ENCODE peak calls at places on chromosomes 12 and 14, in ten cellular contexts. One of them, this sample, is unnamed.

GRCh38 chr12:124856132-124856841 is 7.4 kb downstream of the SCARB1 start:
- DNase-seq in left ventricle myocardium inferior: no peak
- DNase-seq in cardiac muscle cell: no peak
- DNase-seq in small intestine: no peak
- DNase-seq in lung: no peak
- DNase-seq in hepatocyte: no peak
- DNase-seq in psoas muscle: peak; percentile 68
- DNase-seq in breast epithelium: no peak
- DNase-seq in endothelial cell of umbilical vein: peak; percentile 25
- DNase-seq in PC-9: no peak
- DNase-seq in this sample: no peak

GRCh38 chr12:102465762-102466560 is 14.4 kb downstream of the IGF1 start:
- DNase-seq in left ventricle myocardium inferior: no peak
- DNase-seq in cardiac muscle cell: no peak
- DNase-seq in small intestine: no peak
- DNase-seq in lung: no peak
- DNase-seq in hepatocyte: no peak
- DNase-seq in psoas muscle: no peak
- DNase-seq in breast epithelium: no peak
- DNase-seq in endothelial cell of umbilical vein: no peak
- DNase-seq in PC-9: no peak
- DNase-seq in this sample: no peak

GRCh38 chr12:62516932-62517331 is 50.3 kb downstream of the MON2 start:
- DNase-seq in left ventricle myocardium inferior: no peak
- DNase-seq in cardiac muscle cell: no peak
- DNase-seq in small intestine: no peak
- DNase-seq in lung: no peak
- DNase-seq in hepatocyte: no peak
- DNase-seq in psoas muscle: no peak
- DNase-seq in breast epithelium: no peak
- DNase-seq in endothelial cell of umbilical vein: no peak
- DNase-seq in PC-9: no peak
- DNase-seq in this sample: no peak

GRCh38 chr12:40986031-40986430 is 202.1 kb upstream of the PDZRN4 start:
- DNase-seq in left ventricle myocardium inferior: no peak
- DNase-seq in cardiac muscle cell: no peak
- DNase-seq in small intestine: no peak
- DNase-seq in lung: no peak
- DNase-seq in hepatocyte: no peak
- DNase-seq in psoas muscle: no peak
- DNase-seq in breast epithelium: no peak
- DNase-seq in endothelial cell of umbilical vein: no peak
- DNase-seq in PC-9: no peak
- DNase-seq in this sample: no peak

GRCh38 chr12:89733579-89734201 is 25.1 kb upstream of the ATP2B1 start:
- DNase-seq in left ventricle myocardium inferior: no peak
- DNase-seq in cardiac muscle cell: peak; percentile 91
- DNase-seq in small intestine: no peak
- DNase-seq in lung: no peak
- DNase-seq in hepatocyte: peak; percentile 14
- DNase-seq in psoas muscle: no peak
- DNase-seq in breast epithelium: no peak
- DNase-seq in endothelial cell of umbilical vein: no peak
- DNase-seq in PC-9: peak; percentile 77
- DNase-seq in this sample: no peak

GRCh38 chr14:31897581-31898186 is 179.4 kb upstream of the ARHGAP5 start:
- DNase-seq in left ventricle myocardium inferior: no peak
- DNase-seq in cardiac muscle cell: peak; percentile 66
- DNase-seq in small intestine: no peak
- DNase-seq in lung: no peak
- DNase-seq in hepatocyte: no peak
- DNase-seq in psoas muscle: no peak
- DNase-seq in breast epithelium: no peak
- DNase-seq in endothelial cell of umbilical vein: no peak
- DNase-seq in PC-9: no peak
- DNase-seq in this sample: no peak

GRCh38 chr14:101195309-101195724 is 291.8 kb upstream of the RTL1 start:
- DNase-seq in left ventricle myocardium inferior: no peak
- DNase-seq in cardiac muscle cell: no peak
- DNase-seq in small intestine: no peak
- DNase-seq in lung: no peak
- DNase-seq in hepatocyte: no peak
- DNase-seq in psoas muscle: no peak
- DNase-seq in breast epithelium: peak; percentile 31
- DNase-seq in endothelial cell of umbilical vein: no peak
- DNase-seq in PC-9: no peak
- DNase-seq in this sample: no peak

GRCh38 chr12:18242380-18243089 is 18.8 kb upstream of the PIK3C2G start:
- DNase-seq in left ventricle myocardium inferior: no peak
- DNase-seq in cardiac muscle cell: no peak
- DNase-seq in small intestine: peak; percentile 87
- DNase-seq in lung: no peak
- DNase-seq in hepatocyte: peak; percentile 56
- DNase-seq in psoas muscle: no peak
- DNase-seq in breast epithelium: no peak
- DNase-seq in endothelial cell of umbilical vein: no peak
- DNase-seq in PC-9: no peak
- DNase-seq in this sample: no peak

GRCh38 chr14:80805136-80805535 is 136.4 kb downstream of the CEP128 start:
- DNase-seq in left ventricle myocardium inferior: no peak
- DNase-seq in cardiac muscle cell: no peak
- DNase-seq in small intestine: no peak
- DNase-seq in lung: no peak
- DNase-seq in hepatocyte: no peak
- DNase-seq in psoas muscle: no peak
- DNase-seq in breast epithelium: no peak
- DNase-seq in endothelial cell of umbilical vein: no peak
- DNase-seq in PC-9: no peak
- DNase-seq in this sample: no peak

GRCh38 chr12:117169548-117169947 is 20.7 kb downstream of the FBXO21 start:
- DNase-seq in left ventricle myocardium inferior: no peak
- DNase-seq in cardiac muscle cell: no peak
- DNase-seq in small intestine: no peak
- DNase-seq in lung: no peak
- DNase-seq in hepatocyte: no peak
- DNase-seq in psoas muscle: no peak
- DNase-seq in breast epithelium: no peak
- DNase-seq in endothelial cell of umbilical vein: no peak
- DNase-seq in PC-9: no peak
- DNase-seq in this sample: no peak

GRCh38 chr12:106994579-106995220 is 7.8 kb upstream of the MTERF2 start:
- DNase-seq in left ventricle myocardium inferior: no peak
- DNase-seq in cardiac muscle cell: peak; percentile 52
- DNase-seq in small intestine: no peak
- DNase-seq in lung: no peak
- DNase-seq in hepatocyte: no peak
- DNase-seq in psoas muscle: no peak
- DNase-seq in breast epithelium: no peak
- DNase-seq in endothelial cell of umbilical vein: no peak
- DNase-seq in PC-9: no peak
- DNase-seq in this sample: no peak

GRCh38 chr14:77037338-77037782 is 8.9 kb upstream of the IRF2BPL start:
- DNase-seq in left ventricle myocardium inferior: no peak
- DNase-seq in cardiac muscle cell: no peak
- DNase-seq in small intestine: no peak
- DNase-seq in lung: no peak
- DNase-seq in hepatocyte: no peak
- DNase-seq in psoas muscle: no peak
- DNase-seq in breast epithelium: no peak
- DNase-seq in endothelial cell of umbilical vein: no peak
- DNase-seq in PC-9: no peak
- DNase-seq in this sample: no peak
- H3K4me1 ChIP-seq in left ventricle myocardium inferior: peaks cover 86% of the 10 kb centered on the region
- H3K4me1 ChIP-seq in cardiac muscle cell: peaks cover 69% of the 10 kb centered on the region
- H3K4me1 ChIP-seq in small intestine: peaks cover 29% of the 10 kb centered on the region
- H3K4me1 ChIP-seq in lung: peaks cover 41% of the 10 kb centered on the region
- H3K4me1 ChIP-seq in hepatocyte: peaks cover 62% of the 10 kb centered on the region
- H3K4me1 ChIP-seq in psoas muscle: peaks cover 41% of the 10 kb centered on the region
- H3K4me1 ChIP-seq in breast epithelium: peaks cover 21% of the 10 kb centered on the region
- H3K4me1 ChIP-seq in endothelial cell of umbilical vein: peaks cover 73% of the 10 kb centered on the region
- H3K4me1 ChIP-seq in PC-9: peaks cover 90% of the 10 kb centered on the region
- H3K4me1 ChIP-seq in this sample: peaks cover 77% of the 10 kb centered on the region

DNA sequence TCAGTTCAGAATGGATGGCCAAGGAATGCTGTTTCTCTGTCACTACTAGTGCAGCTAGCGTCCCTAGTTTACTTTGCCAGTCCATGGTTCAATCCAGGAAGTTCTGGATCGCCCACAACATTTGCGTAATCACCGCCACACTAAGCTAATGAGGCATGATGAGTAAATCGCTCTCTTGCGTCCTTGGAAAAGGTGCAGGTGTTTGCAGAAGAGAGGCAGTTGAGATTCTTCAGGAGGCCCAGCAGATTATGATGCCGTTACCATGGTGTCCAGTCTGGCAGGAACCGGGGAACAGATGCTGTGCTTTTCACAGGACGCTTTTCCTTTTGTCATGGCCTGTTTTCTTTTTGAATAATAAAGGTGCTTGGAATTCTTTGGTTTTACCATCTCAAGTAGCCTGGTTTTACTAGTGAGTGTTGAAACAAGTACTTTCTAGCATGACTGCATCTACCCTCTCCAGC is 9.0 kb downstream of the TPH2 start:
- DNase-seq in left ventricle myocardium inferior: no peak
- DNase-seq in cardiac muscle cell: peak; percentile 21
- DNase-seq in small intestine: peak; percentile 43
- DNase-seq in lung: peak; percentile 64
- DNase-seq in hepatocyte: peak; percentile 72
- DNase-seq in psoas muscle: peak; percentile 34
- DNase-seq in breast epithelium: peak; percentile 53
- DNase-seq in endothelial cell of umbilical vein: no peak
- DNase-seq in PC-9: peak; percentile 91
- DNase-seq in this sample: no peak
- H3K4me3 ChIP-seq in left ventricle myocardium inferior: no peak overlapping the region
- H3K4me3 ChIP-seq in cardiac muscle cell: no peak overlapping the region
- H3K4me3 ChIP-seq in small intestine: no peak overlapping the region
- H3K4me3 ChIP-seq in lung: no peak overlapping the region
- H3K4me3 ChIP-seq in hepatocyte: no peak overlapping the region
- H3K4me3 ChIP-seq in psoas muscle: no peak overlapping the region
- H3K4me3 ChIP-seq in breast epithelium: no peak overlapping the region
- H3K4me3 ChIP-seq in endothelial cell of umbilical vein: no peak overlapping the region
- H3K4me3 ChIP-seq in PC-9: no peak overlapping the region
- H3K4me3 ChIP-seq in this sample: no peak overlapping the region

DNA sequence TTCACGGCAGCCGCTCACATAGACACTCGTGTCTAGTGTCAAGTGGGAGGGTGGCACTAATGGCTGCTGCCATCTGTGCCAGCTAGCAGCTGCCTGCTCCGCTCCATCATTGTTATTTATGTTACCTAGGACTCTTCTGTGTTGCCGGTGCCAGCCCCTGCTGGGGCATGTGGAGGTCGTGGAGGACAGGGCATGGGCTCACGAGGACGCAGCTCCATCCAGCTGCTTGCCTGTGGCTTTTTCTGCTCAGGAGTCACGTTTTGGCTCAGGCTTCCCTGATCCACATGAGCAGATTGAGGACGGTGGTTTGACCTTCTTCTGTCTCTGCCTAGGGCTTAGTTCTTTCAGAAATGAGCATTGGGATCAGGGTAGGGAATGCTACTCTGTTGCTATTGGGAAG is 31.2 kb downstream of the TPCN1 start:
- DNase-seq in left ventricle myocardium inferior: peak; percentile 72
- DNase-seq in cardiac muscle cell: no peak
- DNase-seq in small intestine: no peak
- DNase-seq in lung: no peak
- DNase-seq in hepatocyte: no peak
- DNase-seq in psoas muscle: peak; percentile 82
- DNase-seq in breast epithelium: no peak
- DNase-seq in endothelial cell of umbilical vein: no peak
- DNase-seq in PC-9: no peak
- DNase-seq in this sample: no peak
- H3K4me1 ChIP-seq in left ventricle myocardium inferior: peaks cover 75% of the 10 kb centered on the region
- H3K4me1 ChIP-seq in cardiac muscle cell: no peaks in the 10 kb centered on the region
- H3K4me1 ChIP-seq in small intestine: no peaks in the 10 kb centered on the region
- H3K4me1 ChIP-seq in lung: no peaks in the 10 kb centered on the region
- H3K4me1 ChIP-seq in hepatocyte: peaks cover 11% of the 10 kb centered on the region
- H3K4me1 ChIP-seq in psoas muscle: peaks cover 38% of the 10 kb centered on the region
- H3K4me1 ChIP-seq in breast epithelium: no peaks in the 10 kb centered on the region
- H3K4me1 ChIP-seq in endothelial cell of umbilical vein: no peaks in the 10 kb centered on the region
- H3K4me1 ChIP-seq in PC-9: peaks cover 4% of the 10 kb centered on the region
- H3K4me1 ChIP-seq in this sample: peaks cover 36% of the 10 kb centered on the region

GRCh38 chr14:29926228-29926627 is 1.4 kb downstream of the PRKD1 start:
- DNase-seq in left ventricle myocardium inferior: no peak
- DNase-seq in cardiac muscle cell: peak; percentile 9
- DNase-seq in small intestine: no peak
- DNase-seq in lung: no peak
- DNase-seq in hepatocyte: no peak
- DNase-seq in psoas muscle: no peak
- DNase-seq in breast epithelium: no peak
- DNase-seq in endothelial cell of umbilical vein: peak; percentile 3
- DNase-seq in PC-9: no peak
- DNase-seq in this sample: no peak

GRCh38 chr14:29926701-29927595 is 699 bp downstream of the PRKD1 start:
- DNase-seq in left ventricle myocardium inferior: peak; percentile 49
- DNase-seq in cardiac muscle cell: peak; percentile 65
- DNase-seq in small intestine: peak; percentile 29
- DNase-seq in lung: peak; percentile 53
- DNase-seq in hepatocyte: peak; percentile 79
- DNase-seq in psoas muscle: peak; percentile 82
- DNase-seq in breast epithelium: no peak
- DNase-seq in endothelial cell of umbilical vein: peak; percentile 65
- DNase-seq in PC-9: no peak
- DNase-seq in this sample: peak; percentile 32

GRCh38 chr14:29925736-29926135 is 1.9 kb downstream of the PRKD1 start:
- DNase-seq in left ventricle myocardium inferior: no peak
- DNase-seq in cardiac muscle cell: peak; percentile 45
- DNase-seq in small intestine: no peak
- DNase-seq in lung: no peak
- DNase-seq in hepatocyte: no peak
- DNase-seq in psoas muscle: no peak
- DNase-seq in breast epithelium: no peak
- DNase-seq in endothelial cell of umbilical vein: no peak
- DNase-seq in PC-9: no peak
- DNase-seq in this sample: no peak

GRCh38 chr14:29928342-29928640 is 644 bp upstream of the PRKD1 start:
- DNase-seq in left ventricle myocardium inferior: no peak
- DNase-seq in cardiac muscle cell: peak; percentile 7
- DNase-seq in small intestine: no peak
- DNase-seq in lung: no peak
- DNase-seq in hepatocyte: no peak
- DNase-seq in psoas muscle: no peak
- DNase-seq in breast epithelium: no peak
- DNase-seq in endothelial cell of umbilical vein: no peak
- DNase-seq in PC-9: no peak
- DNase-seq in this sample: no peak

DNA sequence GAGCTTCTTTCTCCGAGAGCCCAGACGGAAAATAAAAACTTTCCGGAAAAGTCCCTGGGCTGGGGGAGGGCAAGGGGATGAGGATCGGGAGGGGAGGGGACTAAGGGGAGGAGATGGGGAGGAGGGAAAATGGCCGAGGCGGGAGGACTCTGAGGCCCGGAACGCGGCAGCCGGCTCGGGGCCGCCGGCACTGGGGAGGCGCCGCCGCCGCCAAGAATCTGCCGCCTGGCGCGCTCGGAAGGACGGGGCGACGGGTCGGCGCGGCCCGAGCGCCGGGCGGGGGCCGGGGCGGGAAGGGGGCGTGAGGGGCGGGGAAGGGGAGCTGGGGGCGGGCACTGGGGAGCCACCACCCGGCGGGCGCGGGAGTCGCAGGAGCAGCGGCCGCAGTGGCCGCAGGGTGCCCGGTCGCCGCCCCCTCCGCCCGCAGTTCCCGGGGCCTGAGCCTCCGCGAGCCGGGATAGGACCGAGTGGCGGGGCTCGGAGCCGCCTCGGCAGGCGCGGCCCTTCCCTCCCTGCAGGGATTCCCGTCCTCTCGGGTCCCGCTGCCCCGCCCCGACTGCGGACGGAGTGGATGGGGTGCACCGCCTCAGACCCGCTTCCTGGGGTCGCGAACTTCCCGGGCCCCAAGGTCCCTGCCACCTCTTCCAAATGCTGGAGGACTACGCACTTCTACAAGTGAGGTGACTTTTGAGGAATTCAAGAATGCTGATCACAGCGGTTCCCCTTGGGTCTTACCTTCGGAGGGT is at the start of gene PRKD1:
- DNase-seq in left ventricle myocardium inferior: peak; percentile 63
- DNase-seq in cardiac muscle cell: peak; percentile 84
- DNase-seq in small intestine: peak; percentile 39
- DNase-seq in lung: peak; percentile 59
- DNase-seq in hepatocyte: peak; percentile 85
- DNase-seq in psoas muscle: peak; percentile 74
- DNase-seq in breast epithelium: no peak
- DNase-seq in endothelial cell of umbilical vein: peak; percentile 4
- DNase-seq in PC-9: no peak
- DNase-seq in this sample: peak; percentile 51
- H3K4me3 ChIP-seq in left ventricle myocardium inferior: peak within 1 kb of the TSS; percentile 79
- H3K4me3 ChIP-seq in cardiac muscle cell: peak within 1 kb of the TSS; percentile 99
- H3K4me3 ChIP-seq in small intestine: peak within 1 kb of the TSS; percentile 45
- H3K4me3 ChIP-seq in lung: peak within 1 kb of the TSS; percentile 88
- H3K4me3 ChIP-seq in hepatocyte: peak within 1 kb of the TSS; percentile 88
- H3K4me3 ChIP-seq in psoas muscle: peak within 1 kb of the TSS; percentile 67
- H3K4me3 ChIP-seq in breast epithelium: peak within 1 kb of the TSS; percentile 60
- H3K4me3 ChIP-seq in endothelial cell of umbilical vein: peak within 1 kb of the TSS; percentile 56
- H3K4me3 ChIP-seq in PC-9: peak within 1 kb of the TSS; percentile 59
- H3K4me3 ChIP-seq in this sample: peak within 1 kb of the TSS; percentile 64

This sample was measured in tibial artery.